ENCODE peak calls at places on chromosomes 4 and X, in five cellular contexts. D, G, P, X and R are unnamed samples.

GRCh38 chrX:8783100-8784098 is 17.8 kb downstream of the FAM9A start:
- DNase-seq in D (peak), G (peak), P (no peak), X (peak), R (peak)

GRCh38 chr4:86558799-86559198 is 35.3 kb upstream of the PTPN13 start:
- DNase-seq in D (no peak), G (no peak), P (peak), X (peak), R (no peak)

GRCh38 chr4:43425206-43425605 is 532.7 kb downstream of the GRXCR1 start:
- DNase-seq in D (no peak), G (no peak), P (peak), X (no peak), R (no peak)

GRCh38 chr4:88115587-88115986 is 42.9 kb downstream of the ABCG2 start:
- DNase-seq in D (no peak), G (no peak), P (no peak), X (no peak), R (no peak)

GRCh38 chrX:37302569-37302968 is 46.6 kb upstream of the PRRG1 start:
- DNase-seq in D (peak), G (peak), P (peak), X (peak), R (peak)

GRCh38 chr4:626201-627091 is 1.1 kb downstream of the PDE6B start:
- DNase-seq in D (no peak), G (no peak), P (no peak), X (no peak), R (no peak)

GRCh38 chr4:172692701-172693100 is 475.9 kb upstream of the GALNT7 start:
- DNase-seq in D (no peak), G (no peak), P (peak), X (peak), R (peak)

GRCh38 chr4:88101165-88101564 is 57.3 kb downstream of the ABCG2 start:
- DNase-seq in D (no peak), G (no peak), P (no peak), X (no peak), R (no peak)

GRCh38 chr4:25177147-25177546 is 16.9 kb upstream of the SEPSECS start:
- DNase-seq in D (no peak), G (no peak), P (no peak), X (no peak), R (no peak)

GRCh38 chr4:8765084-8765483 is 106.6 kb downstream of the HMX1 start:
- DNase-seq in D (no peak), G (no peak), P (no peak), X (no peak), R (no peak)

GRCh38 chr4:22264261-22264660 is 251.6 kb downstream of the ADGRA3 start:
- DNase-seq in D (no peak), G (no peak), P (no peak), X (no peak), R (no peak)

GRCh38 chrX:49230500-49231232 is 2.5 kb downstream of the CACNA1F start:
- DNase-seq in D (no peak), G (peak), P (peak), X (no peak), R (peak)

GRCh38 chrX:2401590-2402360 is 99.0 kb downstream of the DHRSX start:
- DNase-seq in D (no peak), G (peak), P (peak), X (peak), R (peak)

GRCh38 chr4:91113130-91113706 is 986.0 kb downstream of the CCSER1 start:
- DNase-seq in D (peak), G (peak), P (peak), X (peak), R (peak)

GRCh38 chr4:107658400-107659326 is 61.4 kb downstream of the PAPSS1 start:
- DNase-seq in D (no peak), G (no peak), P (no peak), X (no peak), R (no peak)